ENCODE peak calls at places on chromosomes 4 and X, in eight cellular contexts. One of them, this sample, is unnamed.

GRCh38 chr4:52982246-52982950 is 120.3 kb downstream of the RASL11B start:
- DNase-seq in coronary artery: no peak
- DNase-seq in AG10803: peak
- DNase-seq in GM12864: no peak
- DNase-seq in brain microvascular endothelial cell: peak
- DNase-seq in NB4: peak
- DNase-seq in PC-3: peak
- DNase-seq in heart left ventricle: no peak
- DNase-seq in this sample: peak

GRCh38 chrX:68286076-68286475 is 147.2 kb downstream of the OPHN1 start:
- DNase-seq in coronary artery: no peak
- DNase-seq in AG10803: no peak
- DNase-seq in GM12864: no peak
- DNase-seq in brain microvascular endothelial cell: no peak
- DNase-seq in NB4: no peak
- DNase-seq in PC-3: no peak
- DNase-seq in heart left ventricle: no peak
- DNase-seq in this sample: no peak

GRCh38 chr4:75046641-75047040 is 113.7 kb downstream of the PARM1 start:
- DNase-seq in coronary artery: no peak
- DNase-seq in AG10803: no peak
- DNase-seq in GM12864: no peak
- DNase-seq in brain microvascular endothelial cell: no peak
- DNase-seq in NB4: no peak
- DNase-seq in PC-3: no peak
- DNase-seq in heart left ventricle: no peak
- DNase-seq in this sample: no peak

GRCh38 chr4:21879187-21879586 is 69.4 kb downstream of the KCNIP4 start:
- DNase-seq in coronary artery: no peak
- DNase-seq in AG10803: no peak
- DNase-seq in GM12864: no peak
- DNase-seq in brain microvascular endothelial cell: peak
- DNase-seq in NB4: peak
- DNase-seq in PC-3: peak
- DNase-seq in heart left ventricle: no peak
- DNase-seq in this sample: no peak

GRCh38 chrX:107675823-107676555 is 47.7 kb downstream of the PRPS1 start:
- DNase-seq in coronary artery: peak
- DNase-seq in AG10803: peak
- DNase-seq in GM12864: no peak
- DNase-seq in brain microvascular endothelial cell: peak
- DNase-seq in NB4: peak
- DNase-seq in PC-3: no peak
- DNase-seq in heart left ventricle: no peak
- DNase-seq in this sample: no peak

GRCh38 chrX:100358766-100359165 is 51.3 kb downstream of the PCDH19 start:
- DNase-seq in coronary artery: no peak
- DNase-seq in AG10803: no peak
- DNase-seq in GM12864: no peak
- DNase-seq in brain microvascular endothelial cell: no peak
- DNase-seq in NB4: no peak
- DNase-seq in PC-3: no peak
- DNase-seq in heart left ventricle: no peak
- DNase-seq in this sample: no peak

GRCh38 chrX:13717697-13718483 is 16.5 kb downstream of the TRAPPC2 start:
- DNase-seq in coronary artery: no peak
- DNase-seq in AG10803: peak
- DNase-seq in GM12864: no peak
- DNase-seq in brain microvascular endothelial cell: peak
- DNase-seq in NB4: no peak
- DNase-seq in PC-3: no peak
- DNase-seq in heart left ventricle: no peak
- DNase-seq in this sample: no peak

GRCh38 chrX:39331062-39331704 is 529.9 kb downstream of the MID1IP1 start:
- DNase-seq in coronary artery: no peak
- DNase-seq in AG10803: no peak
- DNase-seq in GM12864: no peak
- DNase-seq in brain microvascular endothelial cell: no peak
- DNase-seq in NB4: peak
- DNase-seq in PC-3: no peak
- DNase-seq in heart left ventricle: no peak
- DNase-seq in this sample: no peak

GRCh38 chr4:53802500-53802899 is 211.2 kb upstream of the LNX1 start:
- DNase-seq in coronary artery: no peak
- DNase-seq in AG10803: no peak
- DNase-seq in GM12864: no peak
- DNase-seq in brain microvascular endothelial cell: no peak
- DNase-seq in NB4: no peak
- DNase-seq in PC-3: peak
- DNase-seq in heart left ventricle: no peak
- DNase-seq in this sample: no peak

GRCh38 chrX:104136241-104137019 is 20.4 kb downstream of the SLC25A53 start:
- DNase-seq in coronary artery: no peak
- DNase-seq in AG10803: peak
- DNase-seq in GM12864: no peak
- DNase-seq in brain microvascular endothelial cell: peak
- DNase-seq in NB4: peak
- DNase-seq in PC-3: peak
- DNase-seq in heart left ventricle: peak
- DNase-seq in this sample: peak

GRCh38 chr4:92359481-92359880 is 55.7 kb downstream of the GRID2 start:
- DNase-seq in coronary artery: no peak
- DNase-seq in AG10803: no peak
- DNase-seq in GM12864: no peak
- DNase-seq in brain microvascular endothelial cell: no peak
- DNase-seq in NB4: no peak
- DNase-seq in PC-3: no peak
- DNase-seq in heart left ventricle: no peak
- DNase-seq in this sample: no peak

GRCh38 chrX:40174594-40175415 is 77.0 kb upstream of the BCOR start:
- DNase-seq in coronary artery: no peak
- DNase-seq in AG10803: peak
- DNase-seq in GM12864: no peak
- DNase-seq in brain microvascular endothelial cell: peak
- DNase-seq in NB4: peak
- DNase-seq in PC-3: peak
- DNase-seq in heart left ventricle: peak
- DNase-seq in this sample: no peak

GRCh38 chrX:23737413-23737812 is 5.7 kb downstream of the ACOT9 start:
- DNase-seq in coronary artery: no peak
- DNase-seq in AG10803: peak
- DNase-seq in GM12864: no peak
- DNase-seq in brain microvascular endothelial cell: no peak
- DNase-seq in NB4: no peak
- DNase-seq in PC-3: no peak
- DNase-seq in heart left ventricle: no peak
- DNase-seq in this sample: no peak

GRCh38 chr4:5928241-5928640 is 35.4 kb upstream of the CRMP1 start:
- DNase-seq in coronary artery: peak
- DNase-seq in AG10803: no peak
- DNase-seq in GM12864: no peak
- DNase-seq in brain microvascular endothelial cell: no peak
- DNase-seq in NB4: no peak
- DNase-seq in PC-3: no peak
- DNase-seq in heart left ventricle: no peak
- DNase-seq in this sample: no peak

GRCh38 chrX:42673411-42673810 is 104.6 kb downstream of the PPP1R2C start:
- DNase-seq in coronary artery: no peak
- DNase-seq in AG10803: no peak
- DNase-seq in GM12864: no peak
- DNase-seq in brain microvascular endothelial cell: no peak
- DNase-seq in NB4: no peak
- DNase-seq in PC-3: no peak
- DNase-seq in heart left ventricle: no peak
- DNase-seq in this sample: no peak

GRCh38 chr4:168683595-168683994 is 186.7 kb downstream of the PALLD start:
- DNase-seq in coronary artery: no peak
- DNase-seq in AG10803: peak
- DNase-seq in GM12864: no peak
- DNase-seq in brain microvascular endothelial cell: no peak
- DNase-seq in NB4: no peak
- DNase-seq in PC-3: peak
- DNase-seq in heart left ventricle: no peak
- DNase-seq in this sample: no peak

GRCh38 chr4:144295286-144295995 is 154.9 kb upstream of the GYPA start:
- DNase-seq in coronary artery: no peak
- DNase-seq in AG10803: no peak
- DNase-seq in GM12864: no peak
- DNase-seq in brain microvascular endothelial cell: peak
- DNase-seq in NB4: no peak
- DNase-seq in PC-3: no peak
- DNase-seq in heart left ventricle: no peak
- DNase-seq in this sample: no peak

GRCh38 chr4:13539047-13539720 is 5.1 kb downstream of the NKX3-2 start:
- DNase-seq in coronary artery: no peak
- DNase-seq in AG10803: no peak
- DNase-seq in GM12864: no peak
- DNase-seq in brain microvascular endothelial cell: no peak
- DNase-seq in NB4: no peak
- DNase-seq in PC-3: no peak
- DNase-seq in heart left ventricle: no peak
- DNase-seq in this sample: no peak

GRCh38 chr4:7964890-7965662 is 25.4 kb upstream of the AFAP1 start:
- DNase-seq in coronary artery: no peak
- DNase-seq in AG10803: peak
- DNase-seq in GM12864: no peak
- DNase-seq in brain microvascular endothelial cell: no peak
- DNase-seq in NB4: peak
- DNase-seq in PC-3: peak
- DNase-seq in heart left ventricle: peak
- DNase-seq in this sample: no peak

GRCh38 chr4:174864031-174864430 is 35.0 kb upstream of the GLRA3 start:
- DNase-seq in coronary artery: no peak
- DNase-seq in AG10803: no peak
- DNase-seq in GM12864: no peak
- DNase-seq in brain microvascular endothelial cell: peak
- DNase-seq in NB4: no peak
- DNase-seq in PC-3: no peak
- DNase-seq in heart left ventricle: no peak
- DNase-seq in this sample: no peak

DNA sequence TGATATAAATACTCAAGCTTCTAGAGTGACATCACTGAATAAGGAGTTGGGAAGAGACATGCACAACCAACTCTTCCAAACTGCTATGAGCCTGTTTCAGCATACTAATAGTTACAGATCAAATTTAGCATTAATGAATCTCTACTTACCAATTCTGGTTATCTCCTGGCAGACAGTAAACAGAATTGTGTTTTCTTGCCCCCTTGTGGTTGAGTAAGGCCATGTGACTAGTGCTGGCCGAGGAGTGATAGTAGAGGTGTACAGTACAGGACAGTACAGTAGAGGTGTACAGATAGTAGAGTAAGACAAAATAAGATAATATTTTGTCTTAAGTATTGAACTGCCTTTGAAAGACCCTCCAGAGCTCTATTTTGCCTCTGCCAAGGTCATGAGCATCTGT is 681.4 kb downstream of the GABRG1 start:
- DNase-seq in coronary artery: no peak
- DNase-seq in AG10803: no peak
- DNase-seq in GM12864: no peak
- DNase-seq in brain microvascular endothelial cell: no peak
- DNase-seq in NB4: peak
- DNase-seq in PC-3: peak
- DNase-seq in heart left ventricle: no peak
- DNase-seq in this sample: peak
- TF ChIP-seq CTCF in coronary artery: no peak
- TF ChIP-seq CTCF in AG10803: no peak
- TF ChIP-seq CTCF in GM12864: peak
- TF ChIP-seq CTCF in brain microvascular endothelial cell: peak
- TF ChIP-seq CTCF in NB4: peak
- TF ChIP-seq CTCF in PC-3: peak
- TF ChIP-seq CTCF in heart left ventricle: no peak
- TF ChIP-seq CTCF in this sample: peak

GRCh38 chr4:42785817-42786216 is 106.7 kb upstream of the GRXCR1 start:
- DNase-seq in coronary artery: no peak
- DNase-seq in AG10803: no peak
- DNase-seq in GM12864: no peak
- DNase-seq in brain microvascular endothelial cell: no peak
- DNase-seq in NB4: no peak
- DNase-seq in PC-3: no peak
- DNase-seq in heart left ventricle: no peak
- DNase-seq in this sample: no peak
- H3K4me3 ChIP-seq in coronary artery: no peak
- H3K4me3 ChIP-seq in AG10803: no peak
- H3K4me3 ChIP-seq in GM12864: no peak
- H3K4me3 ChIP-seq in brain microvascular endothelial cell: no peak
- H3K4me3 ChIP-seq in NB4: no peak
- H3K4me3 ChIP-seq in PC-3: no peak
- H3K4me3 ChIP-seq in heart left ventricle: no peak
- H3K4me3 ChIP-seq in this sample: no peak

DNA sequence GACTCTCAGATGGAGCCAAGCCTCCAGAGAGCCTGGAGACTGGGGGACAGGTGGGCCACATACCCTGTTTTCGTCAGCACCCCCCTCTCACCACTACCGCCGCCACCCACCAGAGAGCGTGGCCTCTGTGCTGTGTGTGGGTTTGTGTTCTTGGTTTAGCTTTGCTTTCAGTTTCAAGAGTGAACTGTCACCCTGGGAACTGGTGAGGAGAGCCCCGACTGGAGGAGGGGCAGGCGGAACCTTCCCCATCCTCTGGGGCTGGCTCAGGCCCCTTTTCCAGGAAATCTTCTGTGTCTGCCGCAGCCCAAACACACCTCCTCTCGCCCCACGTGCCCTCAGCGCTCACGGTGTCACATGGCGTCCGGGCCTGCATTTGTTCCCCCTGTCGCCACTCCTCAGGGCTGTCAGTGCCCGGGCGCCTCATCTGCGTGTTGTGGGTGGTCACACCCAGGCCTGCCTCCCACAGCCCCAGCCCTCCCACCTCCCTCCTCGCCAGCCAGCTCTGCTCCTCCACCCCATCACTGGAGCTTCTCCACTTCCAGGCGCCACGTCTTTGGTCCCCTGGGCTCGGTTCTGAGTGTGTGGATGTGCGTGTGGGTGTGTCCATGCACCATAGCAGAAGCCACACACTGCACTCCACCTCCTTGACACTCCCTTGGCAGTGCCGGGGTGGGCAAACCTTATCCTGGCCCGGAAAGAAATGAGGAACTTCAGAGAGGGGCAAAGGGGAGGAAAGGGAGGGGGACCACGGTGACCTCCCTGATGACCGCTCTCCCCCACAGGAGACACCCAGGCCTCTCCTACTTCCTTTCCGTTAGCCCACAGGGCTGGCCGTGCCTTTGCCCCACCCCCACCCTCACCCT is 27.8 kb downstream of the ELF4 start:
- DNase-seq in coronary artery: no peak
- DNase-seq in AG10803: peak
- DNase-seq in GM12864: peak
- DNase-seq in brain microvascular endothelial cell: no peak
- DNase-seq in NB4: peak
- DNase-seq in PC-3: no peak
- DNase-seq in heart left ventricle: peak
- DNase-seq in this sample: no peak
- TF ChIP-seq CTCF in coronary artery: no peak
- TF ChIP-seq CTCF in AG10803: peak
- TF ChIP-seq CTCF in GM12864: peak
- TF ChIP-seq CTCF in brain microvascular endothelial cell: peak
- TF ChIP-seq CTCF in NB4: no peak
- TF ChIP-seq CTCF in PC-3: no peak
- TF ChIP-seq CTCF in heart left ventricle: no peak
- TF ChIP-seq CTCF in this sample: no peak

DNA sequence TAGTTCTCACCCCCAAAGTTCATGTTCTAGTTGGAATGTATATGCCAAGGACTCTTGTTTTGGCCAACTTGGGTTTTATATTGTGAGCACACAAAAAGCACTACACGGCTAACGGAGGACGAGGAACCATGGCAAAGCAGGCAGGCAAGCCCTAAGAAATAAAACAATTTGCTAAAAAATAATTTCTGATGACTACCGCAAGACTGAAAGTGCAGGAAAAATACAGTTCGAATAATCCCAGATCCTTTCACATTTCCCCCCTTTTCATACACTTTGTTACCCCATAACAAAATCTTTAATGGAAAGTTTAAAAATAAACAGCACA is 12.2 kb upstream of the PITX2 start:
- DNase-seq in coronary artery: no peak
- DNase-seq in AG10803: no peak
- DNase-seq in GM12864: no peak
- DNase-seq in brain microvascular endothelial cell: no peak
- DNase-seq in NB4: no peak
- DNase-seq in PC-3: no peak
- DNase-seq in heart left ventricle: no peak
- DNase-seq in this sample: no peak
- H3K4me3 ChIP-seq in coronary artery: no peak
- H3K4me3 ChIP-seq in AG10803: peak
- H3K4me3 ChIP-seq in GM12864: no peak
- H3K4me3 ChIP-seq in brain microvascular endothelial cell: no peak
- H3K4me3 ChIP-seq in NB4: no peak
- H3K4me3 ChIP-seq in PC-3: no peak
- H3K4me3 ChIP-seq in heart left ventricle: no peak
- H3K4me3 ChIP-seq in this sample: no peak